ENCODE peak calls at places on chromosomes 5 and 9, in five cellular contexts. P, U, F, C and Y are unnamed samples.

GRCh38 chr5:180284161-180284560 is 7.7 kb downstream of the MAPK9 start:
- DNase-seq in F (no peak), C (no peak), P (no peak), U (no peak), Y (no peak)

GRCh38 chr5:52809884-52810283 is 22.2 kb downstream of the ITGA1 start:
- DNase-seq in C (no peak), F (no peak), P (no peak), U (no peak), Y (no peak)

GRCh38 chr5:133113331-133114061 is 61.7 kb downstream of the HSPA4 start:
- DNase-seq in U (no peak), C (peak; percentile 78), F (no peak), P (no peak), Y (no peak)

GRCh38 chr5:624951-625230 is 12.8 kb downstream of the CEP72 start:
- DNase-seq in U (no peak), F (no peak), P (no peak), C (no peak), Y (no peak)

GRCh38 chr5:54649041-54649504 is 131.5 kb downstream of the SNX18 start:
- DNase-seq in C (no peak), P (no peak), U (no peak), F (no peak), Y (no peak)

GRCh38 chr9:15510789-15511575 is at the start of gene PSIP1:
- DNase-seq in P (peak; percentile 80), U (peak; percentile 77), F (peak; percentile 44), C (peak; percentile 69), Y (peak; percentile 85)

GRCh38 chr9:93827545-93828330 is 127.4 kb downstream of the BARX1 start:
- DNase-seq in U (no peak), P (peak; percentile 45), F (no peak), C (peak; percentile 13), Y (no peak)

GRCh38 chr9:86046930-86047341 is 52.4 kb downstream of the GOLM1 start:
- DNase-seq in F (no peak), C (no peak), U (no peak), P (no peak), Y (no peak)

GRCh38 chr5:171715551-171715950 is 70.1 kb upstream of the SMIM23 start:
- DNase-seq in U (no peak), P (no peak), F (no peak), C (no peak), Y (no peak)

GRCh38 chr9:80175286-80175906 is 603.6 kb downstream of the TLE4 start:
- DNase-seq in U (no peak), F (no peak), C (peak; percentile 6), P (no peak), Y (no peak)

GRCh38 chr9:19114680-19115270 is 12.1 kb upstream of the HAUS6 start:
- DNase-seq in U (no peak), F (no peak), P (no peak), C (no peak), Y (no peak)

GRCh38 chr5:31800351-31800750 is 161.4 kb downstream of the PDZD2 start:
- DNase-seq in U (no peak), P (no peak), C (no peak), F (no peak), Y (no peak)
- H3K36me3 ChIP-seq in U (no peaks in the 10 kb centered on the region), P (no peaks in the 10 kb centered on the region), C (no peaks in the 10 kb centered on the region), F (no peaks in the 10 kb centered on the region), Y (no peaks in the 10 kb centered on the region)

DNA sequence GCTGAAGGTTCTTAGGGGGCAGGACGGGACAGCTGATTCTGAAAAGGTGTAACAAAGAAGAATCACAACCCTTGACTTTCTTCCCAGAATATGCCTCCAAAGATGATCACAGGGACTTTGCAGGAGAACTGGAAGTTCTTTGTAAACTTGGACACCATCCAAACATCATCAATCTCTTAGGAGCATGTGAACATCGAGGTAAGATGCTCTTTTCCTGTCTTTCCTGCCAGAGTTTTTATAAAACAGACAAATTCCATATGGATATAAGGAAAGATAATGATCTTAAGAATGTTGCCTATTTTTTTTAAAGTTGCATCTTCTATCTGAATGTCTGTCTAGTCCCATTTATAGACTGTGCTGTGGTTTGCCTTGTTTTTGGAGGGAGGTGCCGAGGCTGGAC is 87.9 kb downstream of the EQTN start:
- DNase-seq in P (no peak), F (no peak), U (no peak), C (peak; percentile 8), Y (no peak)
- TF ChIP-seq CTCF in P (no peak), F (no peak), U (no peak), C (no peak), Y (no peak)

DNA sequence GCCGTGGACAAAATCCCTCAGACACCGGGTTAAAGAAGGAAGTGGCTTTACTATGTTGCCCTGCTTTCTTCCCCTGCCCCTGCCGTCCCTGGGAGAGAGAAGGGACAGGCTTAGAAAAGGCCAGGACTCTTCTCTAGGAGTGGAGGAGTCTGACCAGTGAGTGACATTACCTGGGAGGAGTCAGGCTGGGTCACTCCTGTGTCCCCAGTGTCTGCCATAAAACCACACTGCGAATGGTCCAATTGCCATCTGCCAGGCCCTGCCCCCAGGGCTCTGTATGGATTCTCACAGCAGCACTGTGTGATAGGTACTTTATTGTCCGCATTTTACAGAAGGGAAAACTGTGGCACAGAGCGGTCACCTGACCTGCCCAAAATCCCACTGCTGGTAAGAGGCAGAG is 31.3 kb upstream of the FUBP3 start:
- DNase-seq in C (no peak), U (no peak), P (no peak), F (no peak), Y (no peak)
- H3K36me3 ChIP-seq in C (no peaks in the 10 kb centered on the region), U (no peaks in the 10 kb centered on the region), P (no peaks in the 10 kb centered on the region), F (no peaks in the 10 kb centered on the region), Y (no peaks in the 10 kb centered on the region)

GRCh38 chr9:137721899-137722298 is 103.1 kb downstream of the EHMT1 start:
- DNase-seq in C (no peak), P (no peak), F (no peak), U (no peak), Y (no peak)
- TF ChIP-seq CTCF in C (peak; percentile 9), P (no peak), F (no peak), U (peak; percentile 36), Y (no peak)

GRCh38 chr5:141657937-141658545 is 6.8 kb upstream of the FCHSD1 start:
- DNase-seq in U (no peak), C (peak; percentile 94), F (no peak), P (no peak), Y (no peak)
- H3K36me3 ChIP-seq in U (no peaks in the 10 kb centered on the region), C (peaks cover 13% of the 10 kb centered on the region), F (no peaks in the 10 kb centered on the region), P (peaks cover 14% of the 10 kb centered on the region), Y (no peaks in the 10 kb centered on the region)

GRCh38 chr9:4666042-4666699 is at the start of gene SPATA6L:
- DNase-seq in U (peak; percentile 36), F (peak; percentile 34), P (peak; percentile 69), C (peak; percentile 33), Y (peak; percentile 73)
- TF ChIP-seq CTCF in U (no peak), F (no peak), P (no peak), C (no peak), Y (no peak)

GRCh38 chr9:92310562-92310961 is 14.6 kb downstream of the NOL8 start:
- DNase-seq in U (no peak), C (no peak), F (no peak), P (no peak), Y (no peak)
- H3K36me3 ChIP-seq in U (peaks cover 36% of the 10 kb centered on the region), C (peaks cover 41% of the 10 kb centered on the region), F (peaks cover 29% of the 10 kb centered on the region), P (peaks cover 82% of the 10 kb centered on the region), Y (no peaks in the 10 kb centered on the region)

DNA sequence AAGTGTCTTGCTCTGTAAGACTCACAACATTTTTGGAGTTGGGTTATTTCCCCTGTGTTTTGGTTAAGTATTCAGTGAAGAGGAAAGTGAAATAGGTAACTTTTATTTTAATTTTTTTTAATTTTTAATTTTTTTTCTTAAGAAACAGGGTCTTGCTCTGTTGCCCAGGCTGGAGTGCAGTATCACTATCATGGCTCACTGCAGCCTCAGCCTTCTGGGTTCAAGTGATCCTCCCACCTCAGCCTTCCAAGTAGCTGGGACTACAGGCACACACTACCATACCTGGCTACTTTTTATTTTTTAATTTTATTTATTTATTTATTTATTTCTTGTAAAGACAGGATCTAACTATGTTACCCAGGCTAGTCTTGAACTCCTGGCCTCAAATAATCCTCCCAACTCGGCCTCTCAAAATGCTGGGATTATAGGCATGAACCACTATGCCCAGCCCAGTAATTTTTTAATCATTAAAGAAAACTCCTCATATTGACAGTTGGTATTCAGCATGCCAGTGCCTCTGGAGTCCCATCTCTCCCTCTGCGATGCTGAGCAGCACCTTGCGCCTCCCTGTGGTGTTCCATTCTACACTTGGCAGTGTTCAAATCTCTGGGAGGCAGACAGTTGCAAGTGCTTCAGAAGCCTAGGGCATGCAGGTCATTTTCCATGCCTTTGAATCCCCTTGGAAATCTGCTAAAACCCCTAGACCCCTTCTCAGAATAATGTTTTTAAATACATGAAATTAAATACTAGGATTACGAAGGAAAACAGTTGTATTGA is 41.1 kb downstream of the GARNL3 start:
- DNase-seq in F (no peak), U (no peak), P (no peak), C (no peak), Y (no peak)
- TF ChIP-seq CTCF in F (no peak), U (no peak), P (no peak), C (no peak), Y (no peak)

GRCh38 chr5:175344331-175345200 is 99.4 kb downstream of the DRD1 start:
- DNase-seq in U (no peak), C (peak; percentile 86), P (no peak), F (no peak), Y (no peak)
- H3K36me3 ChIP-seq in U (no peaks in the 10 kb centered on the region), C (no peaks in the 10 kb centered on the region), P (no peaks in the 10 kb centered on the region), F (no peaks in the 10 kb centered on the region), Y (no peaks in the 10 kb centered on the region)